ENCODE peak calls at places on chromosomes 13 and 19, in four cellular contexts. F is activated T-helper 9 cell treated with anti-CD3 and anti-CD28 coated beads, Interleukin-2, amount 50 U/mL, for 16 hours; D is skeletal muscle cell; H is amniotic stem cell. J is an unnamed sample.

GRCh38 chr13:99062593-99062992 is 84.7 kb upstream of the DOCK9 start:
- DNase-seq in D (peak; percentile 21), F (no peak), H (no peak), J (no peak)

GRCh38 chr19:40249201-40249600 is 22.7 kb upstream of the CCNP start:
- DNase-seq in D (no peak), F (no peak), H (no peak), J (no peak)

GRCh38 chr13:108020027-108020426 is 195.3 kb downstream of the LIG4 start:
- DNase-seq in H (no peak), D (no peak), F (no peak), J (no peak)

GRCh38 chr13:113387396-113387795 is 23.5 kb upstream of the GRTP1 start:
- DNase-seq in H (no peak), F (no peak), D (no peak), J (no peak)

GRCh38 chr13:26017196-26017921 is 34.5 kb downstream of the SHISA2 start:
- DNase-seq in F (no peak), H (no peak), D (peak; percentile 55), J (no peak)

GRCh38 chr19:17089238-17089637 is 13.7 kb downstream of the MYO9B start:
- DNase-seq in F (no peak), H (no peak), D (no peak), J (peak; percentile 54)

GRCh38 chr13:108895220-108895704 is 265.9 kb downstream of the MYO16 start:
- DNase-seq in H (peak; percentile 51), F (no peak), D (no peak), J (no peak)

GRCh38 chr19:48671456-48671995 is 1.3 kb downstream of the NTN5 start:
- DNase-seq in F (no peak), D (no peak), H (no peak), J (no peak)

GRCh38 chr19:54882758-54883157 is 8.7 kb downstream of the FCAR start:
- DNase-seq in H (no peak), D (no peak), F (no peak), J (no peak)

GRCh38 chr13:78650725-78651083 is 8.3 kb downstream of the OBI1 start:
- DNase-seq in H (no peak), F (no peak), D (no peak), J (no peak)

GRCh38 chr13:51559916-51560315 is 24.3 kb upstream of the WDFY2 start:
- DNase-seq in D (no peak), H (no peak), F (no peak), J (no peak)

GRCh38 chr13:51577690-51578089 is 6.6 kb upstream of the WDFY2 start:
- DNase-seq in F (no peak), D (no peak), H (no peak), J (no peak)

GRCh38 chr13:88979465-88980180 is 1308.5 kb downstream of the SLITRK5 start:
- DNase-seq in H (no peak), D (peak; percentile 75), F (no peak), J (no peak)

GRCh38 chr13:106752584-106753202 is 184.8 kb upstream of the ARGLU1 start:
- DNase-seq in H (no peak), F (no peak), D (no peak), J (no peak)

GRCh38 chr19:55442372-55443044 is 592 bp downstream of the SHISA7 start:
- DNase-seq in F (no peak), H (no peak), D (no peak), J (no peak)

GRCh38 chr13:109096101-109096500 is 466.7 kb downstream of the MYO16 start:
- DNase-seq in D (no peak), H (no peak), F (no peak), J (no peak)

GRCh38 chr13:64675256-64675892 is 2554.8 kb downstream of the PCDH9 start:
- DNase-seq in H (peak; percentile 31), D (peak; percentile 72), F (no peak), J (peak; percentile 5)

GRCh38 chr19:45163156-45163555 is 2.4 kb upstream of the NKPD1 start:
- DNase-seq in H (no peak), D (no peak), F (no peak), J (no peak)

GRCh38 chr13:35818577-35819165 is 312.5 kb downstream of the DCLK1 start:
- DNase-seq in F (no peak), D (no peak), H (no peak), J (peak; percentile 37)

GRCh38 chr13:64073203-64073602 is 2657.6 kb upstream of the PCDH20 start:
- DNase-seq in H (no peak), D (no peak), F (no peak), J (no peak)

GRCh38 chr19:4234862-4235201 is 5.5 kb downstream of the EBI3 start:
- DNase-seq in D (no peak), H (no peak), F (no peak), J (no peak)

GRCh38 chr13:27955192-27955591 is 13.9 kb downstream of the CDX2 start:
- DNase-seq in H (no peak), F (no peak), D (no peak), J (no peak)

J was measured in AG09319.